ENCODE peak calls at places on chromosome 14, in seven cellular contexts. One of them, this sample, is unnamed.

GRCh38 chr14:80223696-80224465 is 12.6 kb upstream of the DIO2 start:
- DNase-seq in right atrium auricular region: no peak
- DNase-seq in body of pancreas: no peak
- DNase-seq in heart left ventricle: no peak
- DNase-seq in transverse colon: no peak
- DNase-seq in GM23338: no peak
- DNase-seq in upper lobe of right lung: no peak
- DNase-seq in this sample: peak; percentile 5

GRCh38 chr14:99876406-99876805 is 83.2 kb downstream of the EML1 start:
- DNase-seq in right atrium auricular region: no peak
- DNase-seq in body of pancreas: no peak
- DNase-seq in heart left ventricle: no peak
- DNase-seq in transverse colon: no peak
- DNase-seq in GM23338: no peak
- DNase-seq in upper lobe of right lung: no peak
- DNase-seq in this sample: no peak

GRCh38 chr14:91327201-91327600 is 82.7 kb upstream of the GPR68 start:
- DNase-seq in right atrium auricular region: no peak
- DNase-seq in body of pancreas: no peak
- DNase-seq in heart left ventricle: no peak
- DNase-seq in transverse colon: no peak
- DNase-seq in GM23338: no peak
- DNase-seq in upper lobe of right lung: peak; percentile 63
- DNase-seq in this sample: no peak

GRCh38 chr14:54026671-54027070 is 70.0 kb upstream of the BMP4 start:
- DNase-seq in right atrium auricular region: no peak
- DNase-seq in body of pancreas: no peak
- DNase-seq in heart left ventricle: no peak
- DNase-seq in transverse colon: no peak
- DNase-seq in GM23338: no peak
- DNase-seq in upper lobe of right lung: no peak
- DNase-seq in this sample: no peak

GRCh38 chr14:36857136-36857535 is 195.5 kb downstream of the PAX9 start:
- DNase-seq in right atrium auricular region: no peak
- DNase-seq in body of pancreas: no peak
- DNase-seq in heart left ventricle: no peak
- DNase-seq in transverse colon: no peak
- DNase-seq in GM23338: peak; percentile 15
- DNase-seq in upper lobe of right lung: no peak
- DNase-seq in this sample: no peak

GRCh38 chr14:59417301-59417700 is 47.9 kb downstream of the GPR135 start:
- DNase-seq in right atrium auricular region: no peak
- DNase-seq in body of pancreas: no peak
- DNase-seq in heart left ventricle: no peak
- DNase-seq in transverse colon: no peak
- DNase-seq in GM23338: no peak
- DNase-seq in upper lobe of right lung: no peak
- DNase-seq in this sample: no peak

GRCh38 chr14:61514006-61514830 is 181.1 kb upstream of the HIF1A start:
- DNase-seq in right atrium auricular region: no peak
- DNase-seq in body of pancreas: no peak
- DNase-seq in heart left ventricle: peak; percentile 49
- DNase-seq in transverse colon: no peak
- DNase-seq in GM23338: no peak
- DNase-seq in upper lobe of right lung: no peak
- DNase-seq in this sample: peak; percentile 42

GRCh38 chr14:71133296-71133695 is 226.0 kb downstream of the PCNX1 start:
- DNase-seq in right atrium auricular region: peak; percentile 42
- DNase-seq in body of pancreas: no peak
- DNase-seq in heart left ventricle: no peak
- DNase-seq in transverse colon: no peak
- DNase-seq in GM23338: no peak
- DNase-seq in upper lobe of right lung: no peak
- DNase-seq in this sample: no peak

GRCh38 chr14:30551460-30551859 is 7.5 kb upstream of the G2E3 start:
- DNase-seq in right atrium auricular region: no peak
- DNase-seq in body of pancreas: no peak
- DNase-seq in heart left ventricle: no peak
- DNase-seq in transverse colon: no peak
- DNase-seq in GM23338: no peak
- DNase-seq in upper lobe of right lung: no peak
- DNase-seq in this sample: no peak

DNA sequence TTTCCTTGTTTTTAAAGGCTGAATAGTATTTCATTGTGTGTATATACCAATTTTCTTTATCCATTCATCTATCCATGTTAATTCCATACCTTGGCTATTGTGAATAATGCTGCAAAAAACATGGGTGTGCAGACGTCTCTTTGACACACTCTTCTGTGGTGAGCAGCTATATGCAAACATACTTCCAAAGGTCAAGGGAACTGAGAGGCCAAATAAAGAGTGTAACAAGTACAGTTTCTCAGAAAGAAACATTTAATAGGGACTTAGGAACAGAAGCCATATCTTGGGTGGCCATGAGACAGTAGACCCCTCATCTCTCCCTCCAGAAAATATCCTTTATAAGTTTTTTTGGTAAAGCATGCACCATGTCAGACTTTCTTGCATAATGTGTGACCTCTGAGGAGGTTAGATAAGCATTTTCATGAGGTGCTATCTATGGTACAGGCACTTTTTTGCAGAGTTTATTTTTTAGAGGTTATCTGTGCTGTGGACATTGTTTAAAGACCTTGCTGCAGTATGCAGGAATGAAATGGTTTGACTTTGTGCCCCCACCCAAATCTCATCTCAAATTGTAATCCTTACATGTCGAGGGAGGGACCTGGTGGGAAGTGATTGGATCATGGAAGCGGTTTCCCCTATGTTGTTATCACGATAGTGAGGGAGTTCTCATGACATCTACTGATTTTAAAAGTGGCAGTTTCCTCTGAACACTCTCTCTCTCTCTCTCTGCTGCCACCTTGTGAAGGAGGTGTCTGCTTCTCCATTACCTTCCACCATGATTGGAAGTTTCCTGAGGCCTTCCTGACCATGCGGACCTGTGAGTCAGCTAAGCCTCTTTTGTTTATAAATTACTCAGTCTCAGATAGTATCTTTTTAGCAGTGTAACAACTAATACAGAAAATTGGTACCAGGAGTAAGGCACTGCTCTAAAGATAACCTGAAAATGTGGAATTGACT is 1202.3 kb downstream of the GALC start:
- DNase-seq in right atrium auricular region: no peak
- DNase-seq in body of pancreas: no peak
- DNase-seq in heart left ventricle: no peak
- DNase-seq in transverse colon: no peak
- DNase-seq in GM23338: peak; percentile 3
- DNase-seq in upper lobe of right lung: no peak
- DNase-seq in this sample: peak; percentile 40
- TF ChIP-seq CTCF in right atrium auricular region: no peak
- TF ChIP-seq CTCF in body of pancreas: no peak
- TF ChIP-seq CTCF in heart left ventricle: no peak
- TF ChIP-seq CTCF in transverse colon: no peak
- TF ChIP-seq CTCF in GM23338: peak; percentile 43
- TF ChIP-seq CTCF in upper lobe of right lung: no peak
- TF ChIP-seq CTCF in this sample: peak; percentile 26

GRCh38 chr14:97412933-97413574 is 615.9 kb downstream of the VRK1 start:
- DNase-seq in right atrium auricular region: no peak
- DNase-seq in body of pancreas: no peak
- DNase-seq in heart left ventricle: no peak
- DNase-seq in transverse colon: no peak
- DNase-seq in GM23338: no peak
- DNase-seq in upper lobe of right lung: no peak
- DNase-seq in this sample: no peak
- H3K4me3 ChIP-seq in right atrium auricular region: no peak overlapping the region
- H3K4me3 ChIP-seq in body of pancreas: no peak overlapping the region
- H3K4me3 ChIP-seq in heart left ventricle: peak overlapping the region; percentile 21
- H3K4me3 ChIP-seq in transverse colon: no peak overlapping the region
- H3K4me3 ChIP-seq in GM23338: peak overlapping the region; percentile 52
- H3K4me3 ChIP-seq in upper lobe of right lung: peak overlapping the region; percentile 14
- H3K4me3 ChIP-seq in this sample: no peak overlapping the region

DNA sequence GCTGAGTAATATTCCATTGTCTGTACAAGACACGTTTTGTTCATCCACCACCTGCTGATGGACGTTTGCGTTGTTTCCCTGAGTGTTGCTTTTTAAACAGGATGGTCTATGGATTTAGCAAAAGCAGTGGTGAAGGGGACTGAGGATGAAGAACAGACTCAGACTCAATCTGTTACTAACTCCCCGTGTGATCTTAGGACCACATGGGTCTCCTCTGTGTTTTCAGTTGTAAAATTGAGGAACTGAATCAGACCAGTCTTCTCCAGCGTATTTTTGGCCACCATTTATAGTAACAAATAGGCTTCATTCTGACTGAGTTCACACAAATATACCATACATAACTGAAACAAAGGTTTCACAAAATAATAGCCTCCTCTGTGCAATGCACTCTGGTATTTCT is 85.6 kb downstream of the FOXN3 start:
- DNase-seq in right atrium auricular region: no peak
- DNase-seq in body of pancreas: no peak
- DNase-seq in heart left ventricle: no peak
- DNase-seq in transverse colon: no peak
- DNase-seq in GM23338: no peak
- DNase-seq in upper lobe of right lung: no peak
- DNase-seq in this sample: no peak
- TF ChIP-seq CTCF in right atrium auricular region: no peak
- TF ChIP-seq CTCF in body of pancreas: no peak
- TF ChIP-seq CTCF in heart left ventricle: no peak
- TF ChIP-seq CTCF in transverse colon: no peak
- TF ChIP-seq CTCF in GM23338: no peak
- TF ChIP-seq CTCF in upper lobe of right lung: no peak
- TF ChIP-seq CTCF in this sample: no peak

GRCh38 chr14:95487669-95488084 is 28.8 kb downstream of the SYNE3 start:
- DNase-seq in right atrium auricular region: no peak
- DNase-seq in body of pancreas: no peak
- DNase-seq in heart left ventricle: no peak
- DNase-seq in transverse colon: no peak
- DNase-seq in GM23338: no peak
- DNase-seq in upper lobe of right lung: no peak
- DNase-seq in this sample: no peak
- H3K4me3 ChIP-seq in right atrium auricular region: no peak overlapping the region
- H3K4me3 ChIP-seq in body of pancreas: no peak overlapping the region
- H3K4me3 ChIP-seq in heart left ventricle: no peak overlapping the region
- H3K4me3 ChIP-seq in transverse colon: no peak overlapping the region
- H3K4me3 ChIP-seq in GM23338: no peak overlapping the region
- H3K4me3 ChIP-seq in upper lobe of right lung: no peak overlapping the region
- H3K4me3 ChIP-seq in this sample: no peak overlapping the region

GRCh38 chr14:102501751-102502315 is 7.7 kb downstream of the ANKRD9 start:
- DNase-seq in right atrium auricular region: no peak
- DNase-seq in body of pancreas: no peak
- DNase-seq in heart left ventricle: peak; percentile 41
- DNase-seq in transverse colon: no peak
- DNase-seq in GM23338: peak; percentile 56
- DNase-seq in upper lobe of right lung: no peak
- DNase-seq in this sample: no peak
- TF ChIP-seq CTCF in right atrium auricular region: no peak
- TF ChIP-seq CTCF in body of pancreas: no peak
- TF ChIP-seq CTCF in heart left ventricle: peak; percentile 8
- TF ChIP-seq CTCF in transverse colon: no peak
- TF ChIP-seq CTCF in GM23338: peak; percentile 62
- TF ChIP-seq CTCF in upper lobe of right lung: no peak
- TF ChIP-seq CTCF in this sample: peak; percentile 9